ENCODE peak calls at places on chromosomes 1 and 21, in six cellular contexts. M is lower lobe of right lung; Q is CD8-positive, alpha-beta T cell; D is dorsolateral prefrontal cortex; F is breast epithelium; L is IMR-90. R is an unnamed sample.

GRCh38 chr1:99264201-99265021 is at the start of gene PLPPR4:
- DNase-seq in Q (no peak), L (peak; percentile 43), F (peak; percentile 21), D (peak; percentile 80), M (peak; percentile 50), R (peak; percentile 31)

GRCh38 chr21:42692688-42693087 is 39.3 kb downstream of the PDE9A start:
- DNase-seq in F (no peak), L (no peak), Q (no peak), D (no peak), M (no peak), R (no peak)

GRCh38 chr21:25791321-25791720 is 56.5 kb downstream of the GABPA start:
- DNase-seq in L (no peak), Q (no peak), D (no peak), F (no peak), M (no peak), R (no peak)

GRCh38 chr1:103107696-103108524 is at the start of gene COL11A1:
- DNase-seq in F (no peak), L (no peak), Q (no peak), M (no peak), D (no peak), R (no peak)

GRCh38 chr1:41109316-41110263 is 88.1 kb upstream of the SLFNL1 start:
- DNase-seq in L (peak; percentile 95), D (no peak), M (no peak), F (peak; percentile 81), Q (no peak), R (no peak)

GRCh38 chr1:161198877-161199431 is at the start of gene ADAMTS4:
- DNase-seq in D (peak; percentile 90), L (peak; percentile 76), F (peak; percentile 43), Q (no peak), M (no peak), R (peak; percentile 68)

GRCh38 chr1:34360574-34360973 is 183.9 kb downstream of the C1orf94 start:
- DNase-seq in D (no peak), Q (no peak), M (no peak), L (no peak), F (no peak), R (no peak)

GRCh38 chr1:217660353-217661062 is 29.4 kb downstream of the SPATA17 start:
- DNase-seq in F (no peak), M (no peak), D (no peak), L (peak; percentile 90), Q (no peak), R (no peak)

GRCh38 chr1:62271932-62272728 is 47.1 kb downstream of the KANK4 start:
- DNase-seq in Q (peak; percentile 79), M (no peak), L (no peak), D (no peak), F (no peak), R (no peak)

GRCh38 chr1:245025525-245025924 is 129.3 kb upstream of the KIF26B start:
- DNase-seq in M (no peak), F (no peak), D (no peak), Q (no peak), L (no peak), R (no peak)

GRCh38 chr1:245023222-245023621 is 131.6 kb upstream of the KIF26B start:
- DNase-seq in F (no peak), M (no peak), L (no peak), Q (no peak), D (no peak), R (no peak)

GRCh38 chr1:245031041-245031440 is 123.7 kb upstream of the KIF26B start:
- DNase-seq in Q (no peak), D (no peak), F (no peak), L (no peak), M (no peak), R (no peak)

GRCh38 chr1:245026252-245026651 is 128.5 kb upstream of the KIF26B start:
- DNase-seq in Q (no peak), D (no peak), M (no peak), F (no peak), L (no peak), R (no peak)
- H3K27ac ChIP-seq in Q (no peak overlapping the region), D (no peak overlapping the region), M (no peak overlapping the region), F (no peak overlapping the region), L (no peak overlapping the region), R (no peak overlapping the region)

DNA sequence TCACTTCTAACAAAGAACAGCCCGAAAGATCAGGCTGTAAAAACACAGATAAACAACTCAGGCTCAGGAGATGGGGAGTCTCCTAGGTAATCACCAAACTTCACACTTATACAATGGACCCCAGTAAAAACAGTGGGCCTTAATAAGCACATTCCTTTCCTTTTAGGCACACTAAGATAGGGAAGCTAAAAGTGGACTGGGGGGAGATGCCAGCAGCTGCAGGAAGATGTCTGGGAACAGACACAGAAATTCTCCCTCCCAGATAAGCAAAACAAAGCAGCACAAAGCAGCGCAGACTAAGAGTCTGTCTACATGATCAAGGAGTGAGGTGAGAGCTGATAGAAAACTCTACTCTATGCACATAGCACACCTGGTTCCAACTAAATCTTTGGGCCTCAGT is 29.0 kb upstream of the CTBS start:
- DNase-seq in F (no peak), D (no peak), M (no peak), L (peak; percentile 68), Q (no peak), R (no peak)
- H3K27ac ChIP-seq in F (peak overlapping the region; percentile 74), D (no peak overlapping the region), M (no peak overlapping the region), L (peak overlapping the region; percentile 14), Q (no peak overlapping the region), R (no peak overlapping the region)

DNA sequence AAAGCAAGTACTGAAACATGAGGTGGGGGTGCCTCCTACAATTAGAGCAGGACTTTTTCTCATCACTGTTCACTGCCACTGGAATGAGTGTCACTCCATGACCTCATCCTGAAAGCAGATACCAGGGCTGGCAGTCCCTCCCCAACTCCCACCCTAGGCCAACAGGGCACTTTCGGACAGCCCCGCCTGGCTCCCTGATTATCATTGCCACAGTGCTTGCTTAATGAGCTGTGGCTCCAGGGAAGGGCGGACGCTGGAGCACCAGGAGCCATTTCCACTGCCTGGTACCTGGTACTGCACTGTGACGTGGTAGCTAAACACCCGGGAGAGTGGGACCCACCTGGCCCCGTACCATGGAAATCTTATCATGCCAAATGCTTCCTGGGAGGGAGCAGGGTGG is 22.3 kb downstream of the SLC9A1 start:
- DNase-seq in L (no peak), F (no peak), Q (no peak), M (no peak), D (no peak), R (no peak)
- H3K27ac ChIP-seq in L (no peak overlapping the region), F (no peak overlapping the region), Q (no peak overlapping the region), M (no peak overlapping the region), D (no peak overlapping the region), R (no peak overlapping the region)

DNA sequence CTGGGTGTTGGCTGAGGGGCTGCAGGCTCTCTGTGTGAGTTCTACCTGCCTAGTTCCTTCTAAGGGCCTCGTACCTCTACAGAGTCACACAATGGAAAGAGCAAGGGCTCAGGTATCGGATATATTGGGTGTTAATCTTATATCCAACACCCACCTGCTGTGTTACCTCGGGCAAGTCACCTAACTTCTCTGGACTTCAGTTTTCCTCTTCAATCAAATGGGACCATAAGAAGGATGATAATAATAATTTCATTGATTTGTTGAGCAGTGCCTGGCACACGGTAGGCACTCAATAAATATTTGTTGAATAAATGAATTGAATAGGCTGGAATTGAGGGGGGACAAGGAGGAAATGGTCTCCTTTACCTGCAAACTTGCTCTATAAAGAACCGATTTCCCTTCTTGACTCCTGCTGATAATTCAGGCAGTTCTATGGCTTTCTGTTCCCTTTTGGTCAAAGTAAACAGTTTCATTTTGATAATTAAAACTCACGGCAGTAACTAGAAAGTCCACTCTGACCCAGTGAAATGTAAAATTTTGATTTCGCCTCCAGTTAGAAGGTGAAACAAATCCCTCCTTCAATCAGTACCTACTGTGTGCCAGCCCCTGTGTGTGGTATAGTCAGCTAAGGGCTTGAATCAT is 16.5 kb upstream of the MAN1C1 start:
- DNase-seq in F (no peak), M (no peak), L (no peak), D (no peak), Q (no peak), R (no peak)
- H3K27ac ChIP-seq in F (no peak overlapping the region), M (no peak overlapping the region), L (no peak overlapping the region), D (no peak overlapping the region), Q (no peak overlapping the region), R (no peak overlapping the region)

GRCh38 chr1:26994020-26994745 is 691 bp downstream of the TRNP1 start:
- DNase-seq in F (no peak), L (no peak), Q (peak; percentile 54), M (peak; percentile 58), D (no peak), R (no peak)

GRCh38 chr1:26993237-26994019 is at the start of gene TRNP1:
- DNase-seq in L (peak; percentile 78), D (peak; percentile 88), M (peak; percentile 81), F (peak; percentile 80), Q (peak; percentile 73), R (no peak)

GRCh38 chr1:26996024-26996423 is 2.5 kb downstream of the TRNP1 start:
- DNase-seq in D (no peak), Q (no peak), F (no peak), M (no peak), L (peak; percentile 58), R (no peak)

GRCh38 chr1:26994772-26995625 is 1.5 kb downstream of the TRNP1 start:
- DNase-seq in F (no peak), L (no peak), M (no peak), Q (no peak), D (no peak), R (no peak)

DNA sequence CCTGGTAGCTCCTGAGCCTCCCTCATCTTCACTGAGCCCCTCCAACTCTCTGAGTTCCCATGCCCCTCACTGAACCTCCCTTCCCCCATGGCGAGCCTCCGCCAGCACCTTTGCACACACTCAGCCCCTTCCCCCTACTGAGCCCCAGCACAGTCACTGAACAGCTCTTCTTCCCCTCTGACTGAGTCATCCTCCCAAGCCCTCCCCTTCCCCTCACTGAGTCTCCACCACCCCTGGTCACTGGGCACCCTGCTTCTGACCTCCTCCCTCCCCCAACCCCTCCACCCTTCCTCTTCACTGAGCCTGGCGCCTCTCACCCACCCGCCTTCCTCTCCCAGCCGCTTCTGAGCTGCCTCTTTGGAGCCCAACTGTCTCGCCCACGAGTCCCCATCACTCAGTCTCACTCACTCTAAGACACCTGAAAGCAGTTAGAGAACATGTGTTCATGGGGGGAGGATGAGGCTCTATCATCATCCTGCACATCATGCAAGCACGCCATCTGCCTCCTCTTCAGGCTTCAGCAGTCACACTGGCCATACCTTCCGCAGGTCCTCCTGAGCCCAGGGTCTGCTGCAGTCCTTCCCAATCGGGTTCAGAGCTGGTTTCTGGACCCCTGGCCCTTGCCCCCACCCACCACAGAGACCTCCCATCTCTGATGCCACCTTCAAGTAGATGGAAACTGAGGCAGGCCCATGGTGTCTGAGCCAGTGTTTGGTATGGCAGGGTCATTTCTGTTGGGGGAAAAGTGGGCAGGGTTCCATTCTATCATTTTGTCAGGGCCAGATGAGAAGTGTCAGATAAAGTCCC is 2.0 kb upstream of the TRNP1 start:
- DNase-seq in F (no peak), L (peak; percentile 88), M (no peak), D (no peak), Q (no peak), R (no peak)
- H3K27ac ChIP-seq in F (no peak overlapping the region), L (peak overlapping the region; percentile 60), M (no peak overlapping the region), D (no peak overlapping the region), Q (no peak overlapping the region), R (no peak overlapping the region)

GRCh38 chr1:43558346-43558841 is 27.7 kb downstream of the PTPRF start:
- DNase-seq in L (peak; percentile 42), D (peak; percentile 62), M (peak; percentile 64), F (no peak), Q (no peak), R (no peak)
- H3K27ac ChIP-seq in L (peak overlapping the region; percentile 14), D (peak overlapping the region; percentile 67), M (peak overlapping the region; percentile 58), F (peak overlapping the region; percentile 38), Q (no peak overlapping the region), R (peak overlapping the region; percentile 47)

R was measured in substantia nigra.